ENCODE peak calls at places on chromosomes 12 and 14, in nine cellular contexts. R is fibroblast of villous mesenchyme; F is activated CD4-positive, alpha-beta T cell treated with anti-CD3 and anti-CD28 coated beads, Interleukin-2, amount 10 ng/mL, durations not matched to agents 7 days and 5 days; V is NCI-H1105 treated with DMSO at 0.1 percent for 48 hours; Y is CD4-positive, CD25-positive, alpha-beta regulatory T cell; I is ecto neural progenitor cell; L is Karpas-422; E is ELR; N is AML-193. A is an unnamed sample.

GRCh38 chr12:22935090-22935489 is 310.1 kb downstream of the ETNK1 start:
- DNase-seq in E (no peak), I (no peak), R (no peak), N (no peak), V (no peak), Y (no peak), F (no peak), L (no peak), A (no peak)

GRCh38 chr12:59808317-59808910 is 212.6 kb downstream of the SLC16A7 start:
- DNase-seq in R (peak), I (no peak), E (peak), N (peak), F (peak), V (peak), Y (peak), L (peak), A (no peak)

GRCh38 chr14:92686763-92687427 is 61.5 kb downstream of the LGMN start:
- DNase-seq in N (no peak), R (peak), F (peak), I (peak), L (peak), E (peak), Y (peak), V (peak), A (peak)

GRCh38 chr14:22555573-22556011 is 33.4 kb downstream of the DAD1 start:
- DNase-seq in F (peak), E (peak), I (no peak), R (no peak), V (no peak), Y (peak), L (peak), N (no peak), A (no peak)

GRCh38 chr14:95098984-95099599 is 58.2 kb downstream of the DICER1 start:
- DNase-seq in V (peak), E (peak), Y (peak), F (peak), R (peak), I (peak), N (peak), L (peak), A (no peak)

GRCh38 chr14:76495983-76496382 is 120.0 kb downstream of the ESRRB start:
- DNase-seq in L (no peak), F (no peak), V (no peak), E (no peak), I (no peak), Y (no peak), N (no peak), R (no peak), A (peak)

GRCh38 chr12:2169964-2170363 is 117.2 kb downstream of the CACNA1C start:
- DNase-seq in L (no peak), E (no peak), F (no peak), I (no peak), Y (no peak), N (no peak), R (no peak), V (no peak), A (no peak)

GRCh38 chr12:11716794-11717532 is 67.5 kb downstream of the ETV6 start:
- DNase-seq in V (no peak), I (no peak), F (no peak), L (no peak), Y (no peak), N (no peak), R (peak), E (peak), A (no peak)

GRCh38 chr14:33564774-33565630 is 385.9 kb downstream of the EGLN3 start:
- DNase-seq in V (peak), Y (no peak), L (peak), E (peak), F (no peak), I (no peak), N (no peak), R (peak), A (no peak)

GRCh38 chr14:73786942-73787759 is 64.5 kb upstream of the PTGR2 start:
- DNase-seq in I (peak), N (peak), R (no peak), E (peak), F (peak), Y (peak), L (peak), V (peak), A (peak)

GRCh38 chr12:110222027-110222426 is 59.0 kb upstream of the ATP2A2 start:
- DNase-seq in R (no peak), V (no peak), N (no peak), L (no peak), E (no peak), F (no peak), I (no peak), Y (no peak), A (no peak)